ENCODE peak calls at places on chromosomes 5 and 9, in eight cellular contexts. One of them, this sample, is unnamed.

GRCh38 chr5:141560725-141561483 is 57.9 kb downstream of the DIAPH1 start:
- DNase-seq in endothelial cell of umbilical vein: peak
- DNase-seq in H54: peak
- DNase-seq in H1: peak
- DNase-seq in testis: peak
- DNase-seq in ovary: peak
- DNase-seq in tibial nerve: peak
- DNase-seq in GM12891: no peak
- DNase-seq in this sample: peak

GRCh38 chr9:71273613-71274012 is 152.2 kb upstream of the TRPM3 start:
- DNase-seq in ovary: no peak
- DNase-seq in endothelial cell of umbilical vein: no peak
- DNase-seq in testis: no peak
- DNase-seq in H1: no peak
- DNase-seq in tibial nerve: no peak
- DNase-seq in GM12891: no peak
- DNase-seq in H54: no peak
- DNase-seq in this sample: no peak

GRCh38 chr9:87909310-87910041 is 8.3 kb upstream of the SPATA31C1 start:
- DNase-seq in tibial nerve: no peak
- DNase-seq in ovary: no peak
- DNase-seq in H54: no peak
- DNase-seq in testis: no peak
- DNase-seq in H1: peak
- DNase-seq in endothelial cell of umbilical vein: no peak
- DNase-seq in GM12891: no peak
- DNase-seq in this sample: peak

GRCh38 chr5:174708466-174709207 is 15.7 kb upstream of the MSX2 start:
- DNase-seq in H1: no peak
- DNase-seq in H54: no peak
- DNase-seq in ovary: no peak
- DNase-seq in GM12891: no peak
- DNase-seq in tibial nerve: no peak
- DNase-seq in testis: peak
- DNase-seq in endothelial cell of umbilical vein: no peak
- DNase-seq in this sample: no peak

GRCh38 chr5:6350277-6351090 is 27.9 kb downstream of the MED10 start:
- DNase-seq in GM12891: no peak
- DNase-seq in H54: no peak
- DNase-seq in H1: no peak
- DNase-seq in testis: no peak
- DNase-seq in ovary: no peak
- DNase-seq in endothelial cell of umbilical vein: peak
- DNase-seq in tibial nerve: no peak
- DNase-seq in this sample: no peak

GRCh38 chr5:17796757-17797398 is 162.6 kb downstream of the TAF11L14 start:
- DNase-seq in H1: no peak
- DNase-seq in tibial nerve: no peak
- DNase-seq in testis: no peak
- DNase-seq in H54: no peak
- DNase-seq in ovary: no peak
- DNase-seq in GM12891: no peak
- DNase-seq in endothelial cell of umbilical vein: peak
- DNase-seq in this sample: no peak

GRCh38 chr5:72267685-72268084 is 52.4 kb downstream of the MRPS27 start:
- DNase-seq in H54: no peak
- DNase-seq in endothelial cell of umbilical vein: no peak
- DNase-seq in tibial nerve: no peak
- DNase-seq in GM12891: no peak
- DNase-seq in testis: no peak
- DNase-seq in H1: no peak
- DNase-seq in ovary: no peak
- DNase-seq in this sample: no peak

GRCh38 chr5:61254969-61255555 is 77.0 kb upstream of the ZSWIM6 start:
- DNase-seq in H54: no peak
- DNase-seq in testis: no peak
- DNase-seq in GM12891: no peak
- DNase-seq in ovary: no peak
- DNase-seq in H1: no peak
- DNase-seq in endothelial cell of umbilical vein: no peak
- DNase-seq in tibial nerve: no peak
- DNase-seq in this sample: no peak

GRCh38 chr5:121271546-121271945 is 580.1 kb upstream of the FTMT start:
- DNase-seq in ovary: no peak
- DNase-seq in H1: no peak
- DNase-seq in testis: no peak
- DNase-seq in endothelial cell of umbilical vein: no peak
- DNase-seq in H54: no peak
- DNase-seq in GM12891: no peak
- DNase-seq in tibial nerve: no peak
- DNase-seq in this sample: no peak

GRCh38 chr9:7137571-7137970 is 379.8 kb downstream of the KDM4C start:
- DNase-seq in H54: no peak
- DNase-seq in ovary: no peak
- DNase-seq in testis: no peak
- DNase-seq in endothelial cell of umbilical vein: no peak
- DNase-seq in H1: no peak
- DNase-seq in tibial nerve: no peak
- DNase-seq in GM12891: no peak
- DNase-seq in this sample: no peak
- TF ChIP-seq POLR2A in H54: no peak
- TF ChIP-seq POLR2A in ovary: no peak
- TF ChIP-seq POLR2A in testis: no peak
- TF ChIP-seq POLR2A in endothelial cell of umbilical vein: no peak
- TF ChIP-seq POLR2A in H1: no peak
- TF ChIP-seq POLR2A in tibial nerve: no peak
- TF ChIP-seq POLR2A in GM12891: no peak
- TF ChIP-seq POLR2A in this sample: no peak

GRCh38 chr5:79224275-79224984 is 11.5 kb upstream of the JMY start:
- DNase-seq in tibial nerve: no peak
- DNase-seq in ovary: no peak
- DNase-seq in testis: no peak
- DNase-seq in GM12891: no peak
- DNase-seq in H1: no peak
- DNase-seq in endothelial cell of umbilical vein: no peak
- DNase-seq in H54: no peak
- DNase-seq in this sample: no peak
- TF ChIP-seq POLR2A in tibial nerve: no peak
- TF ChIP-seq POLR2A in ovary: no peak
- TF ChIP-seq POLR2A in testis: no peak
- TF ChIP-seq POLR2A in GM12891: no peak
- TF ChIP-seq POLR2A in H1: no peak
- TF ChIP-seq POLR2A in endothelial cell of umbilical vein: no peak
- TF ChIP-seq POLR2A in H54: no peak
- TF ChIP-seq POLR2A in this sample: no peak

DNA sequence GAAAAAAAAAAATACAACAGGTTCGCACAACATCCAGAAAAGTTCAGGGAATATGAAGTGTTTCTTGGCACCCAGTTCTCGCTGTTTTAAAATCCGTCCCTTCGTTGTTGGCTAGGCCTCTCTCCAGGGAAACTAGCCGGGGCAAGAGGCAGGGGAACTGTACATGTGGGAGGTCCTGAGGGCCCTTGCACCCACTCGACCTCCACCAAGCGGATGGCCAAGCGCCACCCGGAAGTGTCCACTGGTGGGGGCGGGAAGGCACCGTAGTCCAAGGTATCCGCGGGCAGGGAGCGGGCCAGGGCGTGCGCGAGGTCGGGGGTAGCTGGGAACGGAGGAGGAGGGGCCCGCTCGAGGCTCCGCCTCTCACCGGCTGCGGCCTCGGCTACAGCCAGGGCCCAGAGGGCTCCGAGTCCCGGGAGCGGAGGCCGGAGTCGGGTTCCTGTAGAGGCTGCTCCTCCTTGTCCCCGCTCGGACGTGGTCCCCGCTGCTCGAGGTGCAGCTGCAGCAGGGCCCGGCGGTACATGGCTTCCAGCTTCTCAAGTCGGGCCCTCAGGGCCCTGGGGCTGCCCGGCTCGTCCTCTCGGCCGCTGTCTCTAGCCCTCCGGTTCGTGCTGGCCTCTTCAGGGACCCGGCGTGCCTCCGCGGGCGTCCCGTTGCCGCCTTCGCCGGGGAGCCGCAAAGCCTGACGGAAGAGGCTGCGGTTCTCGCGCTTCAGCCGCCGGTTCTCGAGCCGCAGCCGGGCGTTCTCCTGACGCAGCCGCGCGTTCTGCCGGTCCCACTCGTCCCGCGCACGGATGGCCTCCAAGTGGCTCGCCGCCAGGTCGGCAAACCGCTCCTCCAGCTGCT is 720 bp downstream of the TUSC1 start:
- DNase-seq in testis: peak
- DNase-seq in GM12891: peak
- DNase-seq in endothelial cell of umbilical vein: peak
- DNase-seq in tibial nerve: peak
- DNase-seq in ovary: peak
- DNase-seq in H54: peak
- DNase-seq in H1: peak
- DNase-seq in this sample: peak
- TF ChIP-seq POLR2A in testis: peak
- TF ChIP-seq POLR2A in GM12891: no peak
- TF ChIP-seq POLR2A in endothelial cell of umbilical vein: peak
- TF ChIP-seq POLR2A in tibial nerve: peak
- TF ChIP-seq POLR2A in ovary: peak
- TF ChIP-seq POLR2A in H54: peak
- TF ChIP-seq POLR2A in H1: peak
- TF ChIP-seq POLR2A in this sample: peak

DNA sequence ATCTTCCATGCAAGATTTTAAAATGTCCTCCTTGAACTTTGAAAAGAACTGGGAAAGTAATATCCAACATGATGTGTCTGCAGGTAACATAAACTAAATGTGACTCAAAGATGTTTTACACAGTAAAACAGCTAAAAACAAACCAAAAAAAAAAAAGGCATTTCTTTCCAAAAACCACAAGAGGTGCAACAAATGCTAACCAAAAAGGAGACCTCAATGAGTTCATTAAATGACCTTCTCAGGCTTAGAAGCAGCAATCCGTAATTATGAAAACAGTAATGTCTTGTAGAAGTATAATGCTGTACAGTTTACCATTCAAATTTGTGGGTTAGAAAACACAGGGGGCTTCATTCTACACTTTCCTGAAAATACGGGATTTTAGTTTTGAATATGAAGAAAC is 2.5 kb downstream of the RNF145 start:
- DNase-seq in ovary: no peak
- DNase-seq in GM12891: no peak
- DNase-seq in H1: no peak
- DNase-seq in H54: no peak
- DNase-seq in tibial nerve: no peak
- DNase-seq in testis: no peak
- DNase-seq in endothelial cell of umbilical vein: peak
- DNase-seq in this sample: no peak
- TF ChIP-seq POLR2A in ovary: no peak
- TF ChIP-seq POLR2A in GM12891: no peak
- TF ChIP-seq POLR2A in H1: no peak
- TF ChIP-seq POLR2A in H54: no peak
- TF ChIP-seq POLR2A in tibial nerve: no peak
- TF ChIP-seq POLR2A in testis: no peak
- TF ChIP-seq POLR2A in endothelial cell of umbilical vein: no peak
- TF ChIP-seq POLR2A in this sample: no peak

GRCh38 chr9:129907196-129907595 is 71.9 kb downstream of the USP20 start:
- DNase-seq in H54: no peak
- DNase-seq in endothelial cell of umbilical vein: no peak
- DNase-seq in tibial nerve: no peak
- DNase-seq in testis: no peak
- DNase-seq in GM12891: no peak
- DNase-seq in ovary: no peak
- DNase-seq in H1: no peak
- DNase-seq in this sample: no peak

GRCh38 chr9:129908846-129909245 is 73.6 kb downstream of the USP20 start:
- DNase-seq in ovary: no peak
- DNase-seq in H1: no peak
- DNase-seq in testis: no peak
- DNase-seq in GM12891: no peak
- DNase-seq in endothelial cell of umbilical vein: no peak
- DNase-seq in tibial nerve: no peak
- DNase-seq in H54: no peak
- DNase-seq in this sample: no peak

GRCh38 chr9:129902735-129903134 is 67.5 kb downstream of the USP20 start:
- DNase-seq in H54: no peak
- DNase-seq in H1: no peak
- DNase-seq in endothelial cell of umbilical vein: no peak
- DNase-seq in testis: no peak
- DNase-seq in tibial nerve: no peak
- DNase-seq in ovary: no peak
- DNase-seq in GM12891: no peak
- DNase-seq in this sample: no peak

GRCh38 chr9:129901922-129902321 is 66.7 kb downstream of the USP20 start:
- DNase-seq in GM12891: no peak
- DNase-seq in ovary: no peak
- DNase-seq in testis: no peak
- DNase-seq in H1: no peak
- DNase-seq in tibial nerve: no peak
- DNase-seq in endothelial cell of umbilical vein: no peak
- DNase-seq in H54: no peak
- DNase-seq in this sample: no peak

DNA sequence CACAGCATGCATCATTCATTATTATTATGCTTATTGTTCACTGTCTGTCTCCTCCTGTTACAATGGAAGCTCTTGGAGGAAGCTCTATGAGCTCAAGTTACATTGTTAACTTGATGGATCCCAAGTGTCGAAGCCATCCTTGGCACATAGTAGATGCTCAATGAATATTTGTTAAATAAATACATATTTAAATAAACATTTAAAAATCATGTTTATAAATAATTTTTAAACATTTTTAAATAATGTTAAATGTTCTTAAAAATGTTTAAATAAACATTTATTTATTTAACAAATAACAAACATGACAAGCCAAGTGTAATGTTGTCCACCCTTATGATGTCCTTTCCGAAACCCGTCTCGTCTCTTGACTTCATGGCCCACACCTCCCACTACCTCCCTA is 69.5 kb downstream of the USP20 start:
- DNase-seq in H1: no peak
- DNase-seq in tibial nerve: no peak
- DNase-seq in H54: no peak
- DNase-seq in ovary: no peak
- DNase-seq in GM12891: no peak
- DNase-seq in testis: no peak
- DNase-seq in endothelial cell of umbilical vein: no peak
- DNase-seq in this sample: no peak
- TF ChIP-seq POLR2A in H1: no peak
- TF ChIP-seq POLR2A in tibial nerve: no peak
- TF ChIP-seq POLR2A in H54: no peak
- TF ChIP-seq POLR2A in ovary: no peak
- TF ChIP-seq POLR2A in GM12891: no peak
- TF ChIP-seq POLR2A in testis: no peak
- TF ChIP-seq POLR2A in endothelial cell of umbilical vein: no peak
- TF ChIP-seq POLR2A in this sample: no peak